ENCODE peak calls at places on chromosome 22, in eight cellular contexts. D is upper lobe of left lung; N is GM23338; E is body of pancreas; R is effector memory CD4-positive, alpha-beta T cell; S is ovary; C is A673; P is OCI-LY7. I is an unnamed sample. For H3K36me3, the result is how much of the 10 kb centered on the place peaks cover.

GRCh38 chr22:44828193-44828592 is 75.8 kb downstream of the ARHGAP8 start:
- DNase-seq in R (no peak), D (no peak), E (no peak), P (peak), N (peak), C (peak), S (no peak), I (peak)

GRCh38 chr22:35070451-35071093 is 4.6 kb downstream of the ISX start:
- DNase-seq in D (no peak), P (no peak), S (no peak), R (no peak), N (no peak), E (no peak), C (no peak), I (no peak)

GRCh38 chr22:17972385-17973181 is 51.8 kb downstream of the MICAL3 start:
- DNase-seq in R (no peak), D (peak), C (peak), S (peak), N (peak), P (no peak), E (peak), I (no peak)

GRCh38 chr22:40377931-40378330 is 7.5 kb downstream of the SGSM3 start:
- DNase-seq in P (no peak), S (no peak), E (no peak), N (no peak), D (no peak), C (no peak), R (no peak), I (no peak)

GRCh38 chr22:23053912-23054530 is 16.3 kb upstream of the GNAZ start:
- DNase-seq in C (no peak), S (no peak), E (no peak), D (no peak), N (no peak), R (no peak), P (no peak), I (peak)

GRCh38 chr22:38034278-38034882 is 22.8 kb upstream of the PICK1 start:
- DNase-seq in P (no peak), N (peak), D (peak), R (no peak), C (peak), E (peak), S (peak), I (peak)

GRCh38 chr22:39923689-39924088 is 22.8 kb downstream of the GRAP2 start:
- DNase-seq in D (no peak), P (no peak), C (no peak), E (peak), S (no peak), N (no peak), R (no peak), I (no peak)

GRCh38 chr22:20953668-20954500 is 13.2 kb upstream of the AIFM3 start:
- DNase-seq in D (no peak), N (no peak), R (no peak), P (no peak), C (no peak), S (no peak), E (peak), I (peak)

GRCh38 chr22:48340727-48341709 is 1486.7 kb downstream of the BRD1 start:
- DNase-seq in N (peak), S (peak), E (no peak), D (no peak), R (no peak), P (no peak), C (no peak), I (no peak)

GRCh38 chr22:49012695-49013094 is 815.0 kb downstream of the BRD1 start:
- DNase-seq in P (no peak), S (no peak), N (no peak), C (no peak), D (no peak), R (no peak), E (no peak), I (no peak)

GRCh38 chr22:35782504-35782903 is 64.8 kb downstream of the APOL5 start:
- DNase-seq in E (no peak), D (no peak), N (peak), R (no peak), S (no peak), P (no peak), C (peak), I (no peak)

GRCh38 chr22:24271406-24271760 is 752 bp downstream of the SPECC1L start:
- DNase-seq in D (no peak), C (no peak), P (no peak), R (no peak), E (no peak), S (peak), N (no peak), I (no peak)

GRCh38 chr22:19717691-19718254 is 3.5 kb downstream of the SEPTIN5 start:
- DNase-seq in S (peak), P (peak), E (peak), D (peak), N (peak), C (peak), R (peak), I (peak)

GRCh38 chr22:36155702-36156101 is 4.9 kb downstream of the APOL3 start:
- DNase-seq in E (peak), S (peak), D (no peak), R (no peak), N (no peak), P (no peak), C (no peak), I (no peak)

GRCh38 chr22:49179175-49179574 is 648.5 kb downstream of the BRD1 start:
- DNase-seq in P (no peak), C (no peak), R (no peak), S (no peak), D (peak), N (no peak), E (no peak), I (no peak)

GRCh38 chr22:19571207-19571795 is 47.1 kb upstream of the CLDN5 start:
- DNase-seq in R (no peak), S (no peak), E (no peak), P (no peak), D (no peak), N (no peak), C (no peak), I (no peak)

GRCh38 chr22:21446827-21447690 is 20.1 kb upstream of the TMEM191C start:
- DNase-seq in P (no peak), N (no peak), R (no peak), S (peak), E (peak), C (no peak), D (peak), I (no peak)

GRCh38 chr22:43852605-43853327 is 9.5 kb downstream of the SULT4A1 start:
- DNase-seq in N (no peak), D (no peak), R (no peak), E (no peak), P (no peak), S (peak), C (no peak), I (no peak)

GRCh38 chr22:49294656-49295464 is 532.8 kb downstream of the BRD1 start:
- DNase-seq in D (no peak), S (no peak), C (no peak), N (no peak), P (no peak), E (no peak), R (no peak), I (no peak)

GRCh38 chr22:17785185-17786184 is 11.2 kb upstream of the BID start:
- DNase-seq in C (peak), R (peak), S (peak), E (peak), N (peak), P (peak), D (peak), I (peak)

GRCh38 chr22:24176040-24176439 is 5.2 kb upstream of the SUSD2 start:
- DNase-seq in P (no peak), D (no peak), N (no peak), S (no peak), E (no peak), C (no peak), R (no peak), I (no peak)

GRCh38 chr22:50314455-50315288 is 7.2 kb upstream of the PLXNB2 start:
- DNase-seq in S (no peak), D (peak), E (no peak), C (no peak), R (peak), P (peak), N (peak), I (peak)

GRCh38 chr22:31857247-31857646 is 87.1 kb upstream of the YWHAH start:
- DNase-seq in D (no peak), E (peak), C (no peak), N (peak), R (no peak), S (no peak), P (no peak), I (no peak)
- H3K36me3 ChIP-seq in D (under half), E (under half), C (under half), N (under half), R (under half), S (under half), P (half or more), I (under half)

GRCh38 chr22:27074016-27074415 is 416.6 kb downstream of the MIAT start:
- DNase-seq in D (no peak), N (no peak), R (no peak), E (no peak), S (no peak), C (no peak), P (no peak), I (no peak)
- H3K36me3 ChIP-seq in D (under half), N (under half), R (under half), E (under half), S (under half), C (under half), P (under half), I (under half)

GRCh38 chr22:46826438-46826837 is 64.0 kb downstream of the TBC1D22A start:
- DNase-seq in R (no peak), P (no peak), C (no peak), D (no peak), E (no peak), S (no peak), N (no peak), I (no peak)
- H3K36me3 ChIP-seq in R (under half), P (under half), C (under half), D (under half), E (under half), S (under half), N (under half), I (under half)

GRCh38 chr22:32810241-32811133 is 9.0 kb downstream of the TIMP3 start:
- DNase-seq in N (peak), E (no peak), R (no peak), D (no peak), S (no peak), C (peak), P (no peak), I (no peak)
- H3K36me3 ChIP-seq in N (under half), E (under half), R (under half), D (under half), S (under half), C (under half), P (under half), I (under half)

DNA sequence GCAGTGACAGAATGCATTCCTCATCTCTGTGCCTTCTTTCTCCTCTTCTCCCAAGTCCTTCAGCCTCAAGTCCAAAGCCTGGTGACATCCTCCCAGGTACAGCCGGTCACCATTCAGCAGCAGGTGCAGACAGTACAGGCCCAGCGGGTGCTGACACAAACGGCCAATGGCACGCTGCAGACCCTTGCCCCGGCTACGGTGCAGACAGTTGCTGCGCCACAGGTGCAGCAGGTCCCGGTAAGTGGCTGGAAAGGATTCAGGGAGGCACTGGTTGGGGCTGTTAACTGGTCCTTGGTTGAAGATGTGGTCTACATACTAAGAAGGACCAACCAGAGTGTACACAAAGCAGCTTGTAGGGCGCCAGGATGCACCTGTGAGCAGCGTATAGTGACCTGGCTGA is 35.7 kb downstream of the SREBF2 start:
- DNase-seq in E (no peak), R (no peak), N (no peak), P (no peak), C (no peak), D (no peak), S (no peak), I (no peak)
- H3K36me3 ChIP-seq in E (under half), R (under half), N (under half), P (half or more), C (half or more), D (under half), S (under half), I (under half)

GRCh38 chr22:29456211-29456671 is 17.9 kb downstream of the RFPL1 start:
- DNase-seq in E (no peak), R (no peak), N (peak), C (no peak), D (no peak), S (no peak), P (no peak), I (no peak)
- H3K36me3 ChIP-seq in E (under half), R (under half), N (under half), C (under half), D (under half), S (under half), P (under half), I (under half)

I was measured in mucosa of descending colon.